ENCODE peak calls at places on chromosomes 12 and 14, in nine cellular contexts. B, J, O, E, M, S, P, T and W are unnamed samples.

GRCh38 chr12:71938728-71939385 is at the start of gene TPH2:
- DNase-seq in B (peak; percentile 18), J (no peak), O (peak; percentile 37), E (peak; percentile 69), M (peak; percentile 32), S (peak; percentile 34), P (no peak), T (peak; percentile 77), W (no peak)

GRCh38 chr14:102220031-102220430 is 80.3 kb downstream of the WDR20 start:
- DNase-seq in B (no peak), J (no peak), O (no peak), E (no peak), M (no peak), S (no peak), P (peak; percentile 57), T (peak; percentile 81), W (no peak)

GRCh38 chr12:6772331-6772695 is at the start of gene LAG3:
- DNase-seq in B (peak; percentile 32), J (no peak), O (no peak), E (no peak), M (peak; percentile 38), S (no peak), P (no peak), T (no peak), W (no peak)

GRCh38 chr12:126055521-126055920 is 990.3 kb downstream of the AACS start:
- DNase-seq in B (no peak), J (no peak), O (peak; percentile 39), E (no peak), M (no peak), S (no peak), P (no peak), T (no peak), W (peak; percentile 60)

GRCh38 chr14:24436355-24437019 is 6.1 kb downstream of the SDR39U1 start:
- DNase-seq in B (no peak), J (peak; percentile 49), O (peak; percentile 73), E (peak; percentile 43), M (peak; percentile 39), S (peak; percentile 56), P (no peak), T (peak; percentile 76), W (no peak)

GRCh38 chr14:86038401-86038985 is 508.5 kb downstream of the FLRT2 start:
- DNase-seq in B (peak; percentile 19), J (peak; percentile 29), O (peak; percentile 23), E (peak; percentile 38), M (peak; percentile 22), S (peak; percentile 20), P (peak; percentile 25), T (peak; percentile 43), W (no peak)

GRCh38 chr14:41749425-41749824 is 142.7 kb downstream of the LRFN5 start:
- DNase-seq in B (no peak), J (no peak), O (no peak), E (peak; percentile 14), M (no peak), S (no peak), P (no peak), T (no peak), W (no peak)

GRCh38 chr14:59123975-59124374 is 64.5 kb upstream of the DAAM1 start:
- DNase-seq in B (no peak), J (no peak), O (peak; percentile 20), E (no peak), M (no peak), S (no peak), P (no peak), T (peak; percentile 55), W (no peak)

GRCh38 chr12:111753144-111753881 is 13.4 kb upstream of the ALDH2 start:
- DNase-seq in B (peak; percentile 65), J (peak; percentile 39), O (peak; percentile 61), E (no peak), M (no peak), S (no peak), P (peak; percentile 90), T (peak; percentile 51), W (no peak)

GRCh38 chr14:21109377-21110260 is 8.8 kb downstream of the TMEM253 start:
- DNase-seq in B (no peak), J (no peak), O (no peak), E (no peak), M (no peak), S (peak; percentile 32), P (no peak), T (no peak), W (no peak)

GRCh38 chr12:64566122-64566521 is 44.2 kb upstream of the RASSF3 start:
- DNase-seq in B (no peak), J (no peak), O (no peak), E (no peak), M (no peak), S (no peak), P (no peak), T (no peak), W (no peak)

DNA sequence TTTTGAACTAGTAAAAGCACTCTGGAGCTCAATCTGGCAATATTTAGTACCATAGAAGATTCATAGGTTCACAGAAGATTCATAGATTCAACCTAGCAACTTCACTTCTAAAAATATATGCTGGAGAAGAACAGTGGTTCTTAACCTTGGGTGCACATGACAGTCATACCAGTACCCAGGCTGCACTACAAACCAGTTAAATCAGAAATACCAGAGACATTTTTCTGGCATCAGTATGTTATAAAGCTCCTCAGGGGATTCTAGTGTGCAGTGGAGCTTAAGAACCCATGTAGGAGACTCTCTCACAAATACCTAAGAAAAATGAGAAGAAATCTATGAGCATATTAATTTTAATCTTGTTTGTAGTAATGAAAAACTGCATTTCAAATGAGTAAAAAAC is 46.6 kb downstream of the CNTN1 start:
- DNase-seq in B (no peak), J (no peak), O (no peak), E (no peak), M (no peak), S (no peak), P (no peak), T (no peak), W (no peak)
- TF ChIP-seq CTCF in B (no peak), J (no peak), O (no peak), E (no peak), M (no peak), S (no peak), P (no peak), T (no peak), W (no peak)

GRCh38 chr14:50008562-50009355 is 107.6 kb downstream of the VCPKMT start:
- DNase-seq in B (no peak), J (no peak), O (peak; percentile 85), E (no peak), M (no peak), S (peak; percentile 94), P (no peak), T (peak; percentile 77), W (peak; percentile 93)

GRCh38 chr14:50007123-50007903 is 109.1 kb downstream of the VCPKMT start:
- DNase-seq in B (peak; percentile 87), J (no peak), O (peak; percentile 72), E (no peak), M (no peak), S (peak; percentile 90), P (no peak), T (peak; percentile 24), W (peak; percentile 88)

GRCh38 chr14:50003213-50004021 is 110.5 kb downstream of the ARF6 start:
- DNase-seq in B (peak; percentile 95), J (no peak), O (peak; percentile 63), E (peak; percentile 46), M (peak; percentile 75), S (peak; percentile 78), P (peak; percentile 94), T (peak; percentile 89), W (peak; percentile 80)

GRCh38 chr14:50002926-50003212 is 110.0 kb downstream of the ARF6 start:
- DNase-seq in B (no peak), J (no peak), O (no peak), E (peak; percentile 65), M (no peak), S (no peak), P (no peak), T (no peak), W (no peak)

GRCh38 chr14:50006141-50006540 is 110.2 kb downstream of the VCPKMT start:
- DNase-seq in B (no peak), J (no peak), O (no peak), E (no peak), M (no peak), S (no peak), P (no peak), T (no peak), W (no peak)
- H3K27ac ChIP-seq in B (no peak overlapping the region), J (no peak overlapping the region), O (no peak overlapping the region), E (no peak overlapping the region), M (no peak overlapping the region), S (no peak overlapping the region), P (no peak overlapping the region), T (no peak overlapping the region), W (peak overlapping the region; percentile 95)

DNA sequence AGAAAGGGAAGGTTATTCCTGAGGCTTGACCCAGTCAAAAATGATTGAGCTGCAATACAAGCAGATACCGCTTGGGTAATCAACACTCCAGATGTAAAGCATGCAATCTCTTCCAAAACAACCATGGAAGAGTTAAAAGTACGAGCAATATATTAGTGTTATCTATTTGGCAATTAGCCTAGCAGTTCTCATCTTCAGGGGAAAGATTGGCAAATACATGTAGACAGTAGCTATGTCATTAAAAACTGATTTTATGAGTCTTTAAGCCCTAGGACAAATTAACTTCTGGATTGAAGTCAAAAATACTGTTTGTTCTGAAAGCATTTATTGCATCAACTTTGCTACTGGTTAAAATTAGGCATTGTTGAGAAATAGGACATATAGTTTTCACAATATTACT is 9.3 kb upstream of the GYS2 start:
- DNase-seq in B (no peak), J (no peak), O (no peak), E (no peak), M (no peak), S (no peak), P (no peak), T (no peak), W (no peak)
- TF ChIP-seq CTCF in B (no peak), J (peak; percentile 43), O (peak; percentile 26), E (no peak), M (no peak), S (peak; percentile 23), P (no peak), T (no peak), W (peak; percentile 18)

DNA sequence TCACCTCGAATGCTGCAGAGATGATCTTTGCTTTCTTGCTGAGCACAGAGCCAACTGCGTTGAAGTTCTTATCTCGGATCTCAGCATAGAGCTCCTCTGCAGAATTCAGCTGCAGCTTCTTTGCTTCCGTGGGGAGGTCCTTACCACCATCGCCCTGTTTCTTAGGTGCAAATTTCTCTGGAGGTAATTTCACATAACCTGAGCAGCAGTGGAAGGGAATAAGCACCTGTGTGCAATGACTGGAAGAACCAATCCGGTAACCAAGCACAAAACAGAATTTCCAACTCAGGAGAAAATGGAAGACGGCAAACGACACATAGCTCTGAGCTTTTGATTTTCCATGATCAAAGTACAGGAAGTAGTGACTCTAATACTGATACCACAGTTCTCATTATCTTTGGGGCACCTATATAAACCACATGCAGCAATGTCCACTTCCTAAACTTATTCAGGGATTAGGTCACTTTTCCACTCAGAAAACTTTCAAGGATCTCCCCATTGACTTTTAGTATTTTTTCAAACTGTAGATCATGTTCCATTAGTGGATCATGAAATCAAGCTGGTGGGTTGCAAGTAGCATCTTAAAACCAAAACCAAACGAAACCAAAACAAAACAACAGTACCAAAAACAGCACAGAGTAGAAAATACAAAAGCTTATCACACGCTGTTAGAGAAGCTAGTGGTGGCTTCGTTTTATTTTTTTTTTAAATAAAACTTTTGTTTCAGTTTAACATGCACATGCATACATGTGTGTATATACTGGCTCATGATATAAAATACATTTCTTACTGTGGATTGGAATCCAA is 18.9 kb upstream of the DIABLO start:
- DNase-seq in B (no peak), J (no peak), O (peak; percentile 34), E (no peak), M (no peak), S (no peak), P (no peak), T (no peak), W (no peak)
- H3K27ac ChIP-seq in B (no peak overlapping the region), J (no peak overlapping the region), O (no peak overlapping the region), E (no peak overlapping the region), M (peak overlapping the region; percentile 34), S (no peak overlapping the region), P (peak overlapping the region; percentile 41), T (no peak overlapping the region), W (no peak overlapping the region)